ENCODE peak calls at places on chromosomes 7 and 10, in eight cellular contexts. L is transverse colon, J is H54, U is IMR-90, I is uterus, D is sigmoid colon, X is right lobe of liver, Q is heart left ventricle. O is an unnamed sample.

GRCh38 chr10:132866601-132867381 is 75.6 kb downstream of the CFAP46 start:
- DNase-seq in U (no peak), L (peak; percentile 1), I (no peak), Q (peak; percentile 10), D (peak; percentile 38), J (no peak), X (peak; percentile 9), O (no peak)

GRCh38 chr7:22105550-22105949 is 159.9 kb upstream of the CDCA7L start:
- DNase-seq in I (no peak), U (no peak), X (no peak), J (no peak), L (no peak), Q (no peak), D (no peak), O (no peak)

GRCh38 chr10:52438119-52438518 is 124.0 kb downstream of the DKK1 start:
- DNase-seq in Q (no peak), L (no peak), J (no peak), X (no peak), I (no peak), U (no peak), D (no peak), O (no peak)

GRCh38 chr10:78931333-78932083 is 137.3 kb upstream of the ZMIZ1 start:
- DNase-seq in X (no peak), D (peak; percentile 86), J (peak; percentile 93), U (peak; percentile 88), L (peak; percentile 41), Q (peak; percentile 65), I (peak; percentile 83), O (no peak)

GRCh38 chr10:79344502-79345195 is 2.6 kb upstream of the PPIF start:
- DNase-seq in J (no peak), U (no peak), D (no peak), Q (peak; percentile 12), X (no peak), L (no peak), I (no peak), O (no peak)

GRCh38 chr7:134051020-134051419 is 76.1 kb upstream of the LRGUK start:
- DNase-seq in I (no peak), Q (no peak), X (no peak), U (no peak), L (peak; percentile 11), J (no peak), D (no peak), O (no peak)

GRCh38 chr10:71725998-71726672 is 6.6 kb upstream of the C10orf105 start:
- DNase-seq in I (no peak), L (peak; percentile 48), J (peak; percentile 61), D (no peak), Q (no peak), U (peak; percentile 39), X (no peak), O (no peak)

GRCh38 chr10:116113721-116114501 is 159.1 kb downstream of the GFRA1 start:
- DNase-seq in X (no peak), Q (no peak), D (no peak), I (no peak), J (peak; percentile 17), U (peak; percentile 82), L (no peak), O (no peak)

GRCh38 chr10:24645784-24646183 is 77.9 kb downstream of the ARHGAP21 start:
- DNase-seq in I (no peak), X (no peak), D (no peak), Q (no peak), J (no peak), U (peak; percentile 37), L (no peak), O (no peak)

GRCh38 chr7:107201795-107202450 is 33.1 kb downstream of the HBP1 start:
- DNase-seq in J (peak; percentile 22), D (no peak), Q (peak; percentile 62), I (peak; percentile 38), L (peak; percentile 19), X (peak; percentile 34), U (peak; percentile 18), O (peak; percentile 18)

GRCh38 chr7:30430300-30430699 is 48.3 kb downstream of the NOD1 start:
- DNase-seq in Q (peak; percentile 15), D (peak; percentile 67), I (no peak), U (no peak), J (no peak), X (no peak), L (peak; percentile 82), O (no peak)

GRCh38 chr7:135333196-135333595 is 99.6 kb downstream of the STRA8 start:
- DNase-seq in I (no peak), Q (no peak), L (no peak), J (no peak), X (no peak), D (no peak), U (peak; percentile 8), O (no peak)

GRCh38 chr7:71594746-71595145 is 462.8 kb downstream of the GALNT17 start:
- DNase-seq in J (no peak), L (no peak), D (no peak), I (no peak), Q (no peak), X (no peak), U (no peak), O (no peak)

GRCh38 chr7:71595176-71595575 is 463.2 kb downstream of the GALNT17 start:
- DNase-seq in D (no peak), Q (no peak), I (no peak), X (no peak), L (no peak), U (no peak), J (no peak), O (no peak)

GRCh38 chr7:71601840-71602239 is 469.9 kb downstream of the GALNT17 start:
- DNase-seq in U (no peak), Q (no peak), D (no peak), J (no peak), L (no peak), I (no peak), X (no peak), O (no peak)

DNA sequence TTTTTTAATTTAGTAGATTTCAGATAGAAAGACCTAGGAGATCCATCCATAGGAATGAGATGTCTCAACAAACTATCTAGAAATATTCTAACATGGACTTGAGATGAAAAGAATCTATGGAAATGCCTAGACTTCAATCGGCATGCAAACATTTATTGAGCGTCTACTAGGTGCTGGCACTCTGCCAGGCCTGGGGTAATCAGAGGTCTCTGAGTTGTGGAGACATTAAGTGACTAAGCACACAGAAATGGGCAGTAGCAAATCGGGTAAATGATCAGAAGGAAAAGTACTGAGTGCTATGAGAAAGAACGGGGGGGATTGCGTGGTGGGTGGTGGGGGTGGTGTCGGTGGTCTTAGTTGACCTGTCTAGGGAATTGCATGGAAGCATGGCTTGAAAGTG is 466.6 kb downstream of the GALNT17 start:
- DNase-seq in I (no peak), L (no peak), Q (no peak), X (no peak), U (no peak), D (no peak), J (no peak), O (no peak)
- TF ChIP-seq POLR2A in I (no peak), L (no peak), Q (no peak), X (no peak), U (no peak), D (no peak), J (no peak), O (no peak)

GRCh38 chr7:99453105-99453504 is 12.9 kb downstream of the ATP5MF start:
- DNase-seq in I (no peak), U (no peak), D (no peak), J (no peak), L (no peak), X (no peak), Q (peak; percentile 40), O (no peak)

GRCh38 chr7:99457050-99457645 is 8.8 kb downstream of the ATP5MF start:
- DNase-seq in U (no peak), I (no peak), J (no peak), Q (no peak), L (no peak), D (no peak), X (no peak), O (no peak)

GRCh38 chr7:99456288-99456687 is 9.7 kb downstream of the ATP5MF start:
- DNase-seq in X (no peak), Q (no peak), D (no peak), J (no peak), I (no peak), U (no peak), L (no peak), O (no peak)

GRCh38 chr7:99457646-99458493 is 8.1 kb downstream of the ATP5MF start:
- DNase-seq in I (no peak), D (no peak), Q (no peak), J (no peak), X (no peak), U (no peak), L (no peak), O (no peak)

DNA sequence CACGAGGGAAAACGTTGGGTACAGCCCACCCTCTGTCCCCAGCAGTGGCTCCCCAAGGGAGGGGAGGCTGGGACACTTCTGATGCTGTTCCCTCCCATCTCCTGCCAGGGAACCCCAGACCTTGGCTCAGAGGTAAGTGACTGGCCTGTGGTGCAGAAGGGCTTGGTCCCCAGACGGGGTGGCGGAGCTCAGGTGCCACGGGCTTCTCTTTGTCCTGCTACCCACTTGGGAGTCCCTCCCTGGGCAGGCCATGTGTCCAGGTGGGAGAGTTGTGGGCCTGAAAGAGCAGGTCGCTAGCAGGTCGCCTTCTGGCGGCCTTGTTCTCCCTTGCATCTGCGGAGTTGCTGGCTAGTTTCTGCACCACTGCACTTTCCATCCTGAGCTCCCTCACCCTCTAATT is 10.1 kb downstream of the ATP5MF start:
- DNase-seq in U (no peak), J (no peak), X (no peak), Q (no peak), D (no peak), L (no peak), I (no peak), O (no peak)
- TF ChIP-seq POLR2A in U (no peak), J (no peak), X (no peak), Q (no peak), D (no peak), L (no peak), I (no peak), O (peak; percentile 17)

GRCh38 chr10:30434273-30435067 is 486 bp downstream of the MAP3K8 start:
- DNase-seq in U (peak; percentile 74), D (peak; percentile 96), X (peak; percentile 94), L (peak; percentile 88), I (peak; percentile 89), Q (peak; percentile 86), J (peak; percentile 70), O (peak; percentile 50)
- TF ChIP-seq POLR2A in U (no peak), D (peak; percentile 82), X (peak; percentile 96), L (peak; percentile 81), I (peak; percentile 82), Q (peak; percentile 29), J (no peak), O (peak; percentile 80)

DNA sequence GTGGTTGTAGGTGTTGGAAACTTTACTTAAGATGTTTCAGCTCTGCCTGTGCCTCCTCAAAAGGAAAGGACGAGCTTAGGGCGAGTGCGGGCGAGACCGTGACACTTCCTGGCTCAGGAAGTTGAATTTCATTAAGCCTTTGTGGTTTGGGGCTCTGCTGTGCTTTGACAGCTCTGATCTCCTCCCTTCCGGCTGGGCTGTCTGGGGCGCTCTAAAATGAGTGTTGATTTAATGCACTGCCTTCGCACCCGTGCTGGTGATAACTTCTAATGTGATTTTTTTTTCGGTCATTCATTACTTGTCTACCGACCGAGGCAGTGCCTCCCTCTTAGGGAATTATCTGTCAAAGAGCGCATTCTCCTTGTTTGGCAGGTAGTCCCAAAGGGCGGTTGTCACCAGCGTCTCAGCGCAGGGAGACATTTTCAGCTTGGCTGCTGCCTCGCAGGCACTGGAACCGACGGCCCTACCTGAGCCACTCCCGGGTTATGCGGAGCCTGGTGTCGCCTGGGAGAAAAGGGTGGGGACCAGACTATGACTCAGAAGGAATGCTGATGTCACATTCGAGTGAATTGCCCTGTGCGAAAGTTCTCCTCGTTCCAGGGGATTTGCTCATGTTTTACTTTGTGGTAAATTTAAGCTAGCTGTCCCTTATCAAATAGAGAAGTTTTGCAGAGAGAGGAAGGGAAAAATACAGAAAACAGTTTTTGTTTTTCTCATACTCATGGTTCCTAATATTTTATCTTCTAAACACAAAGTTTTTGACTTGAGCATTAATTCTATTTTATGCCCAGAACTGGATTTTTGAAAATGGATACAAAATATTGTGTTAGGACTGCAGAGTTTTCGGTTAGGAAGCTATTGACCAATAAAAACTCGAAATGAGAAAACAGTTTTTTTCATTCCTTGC is 920 bp downstream of the TES start:
- DNase-seq in J (peak; percentile 90), X (peak; percentile 77), Q (peak; percentile 79), L (peak; percentile 92), D (peak; percentile 91), I (peak; percentile 77), U (peak; percentile 91), O (peak; percentile 28)
- TF ChIP-seq POLR2A in J (peak; percentile 73), X (peak; percentile 87), Q (no peak), L (peak; percentile 99), D (peak; percentile 87), I (peak; percentile 77), U (peak; percentile 94), O (no peak)

O was measured in GM12891.